ENCODE peak calls at places on chromosomes 5 and 9, in nine cellular contexts. F is NCI-H526 treated with DMSO at 0.1 percent for 48 hours; Q is stimulated activated CD4-positive, alpha-beta T cell treated with anti-CD3 and anti-CD28 coated beads, Interleukin-2, amount 100 ng/mL, for 24 hours; N is astrocyte of the spinal cord; U is Peyer's patch; M is AG10803; B is stimulated activated naive CD4-positive, alpha-beta T cell treated with Interleukin-2 at 50 U/mL for 16 hours; X is astrocyte; D is stimulated activated CD8-positive, alpha-beta memory T cell treated with anti-CD3 and anti-CD28 coated beads, Interleukin-7, amount 100 ng/mL, for 4 hours. O is an unnamed sample.

GRCh38 chr5:80399553-80400239 is 8.2 kb upstream of the ZFYVE16 start:
- DNase-seq in D (no peak), N (peak; percentile 3), M (peak; percentile 79), Q (no peak), U (peak; percentile 54), F (no peak), X (peak; percentile 31), B (no peak), O (no peak)

GRCh38 chr5:171647900-171648253 is 137.7 kb upstream of the SMIM23 start:
- DNase-seq in M (no peak), B (no peak), U (no peak), D (no peak), Q (no peak), F (no peak), N (peak; percentile 50), X (peak; percentile 64), O (no peak)

GRCh38 chr9:83708515-83709158 is 879 bp upstream of the UBQLN1 start:
- DNase-seq in M (peak; percentile 64), N (no peak), X (peak; percentile 33), D (peak; percentile 35), U (peak; percentile 88), F (no peak), Q (peak; percentile 61), B (peak; percentile 38), O (peak; percentile 13)

GRCh38 chr5:21802869-21803490 is 1050.2 kb downstream of the CDH12 start:
- DNase-seq in X (peak; percentile 14), D (no peak), U (no peak), F (peak; percentile 17), B (no peak), Q (no peak), M (peak; percentile 24), N (peak; percentile 47), O (peak; percentile 1)

GRCh38 chr5:141001854-141002666 is 35.8 kb downstream of the PCDHAC2 start:
- DNase-seq in M (no peak), Q (no peak), U (no peak), F (peak; percentile 39), X (no peak), D (no peak), B (no peak), N (no peak), O (no peak)

GRCh38 chr9:89342213-89342612 is 23.9 kb downstream of the SECISBP2 start:
- DNase-seq in B (no peak), D (no peak), X (no peak), Q (no peak), N (no peak), M (no peak), U (no peak), F (no peak), O (no peak)

GRCh38 chr9:86557918-86558317 is 203.7 kb upstream of the TUT7 start:
- DNase-seq in Q (no peak), X (no peak), B (no peak), D (no peak), F (no peak), M (peak; percentile 43), U (no peak), N (no peak), O (no peak)

GRCh38 chr9:88390371-88390990 is 2.2 kb downstream of the SPIN1 start:
- DNase-seq in M (peak; percentile 75), N (no peak), D (no peak), Q (no peak), B (no peak), F (no peak), X (peak; percentile 44), U (no peak), O (no peak)